ENCODE peak calls at places on chromosomes 13 and 19, in eight cellular contexts. M is neural crest cell, S is AG10803, X is ascending aorta, C is natural killer cell, Z is fibroblast of lung, J is mammary epithelial cell, P is foreskin fibroblast. K is an unnamed sample.

GRCh38 chr19:42232435-42232834 is 10.0 kb downstream of the GSK3A start:
- DNase-seq in M (no peak), S (no peak), X (no peak), C (no peak), Z (no peak), J (no peak), P (no peak), K (no peak)

GRCh38 chr13:108176685-108177274 is 38.6 kb downstream of the LIG4 start:
- DNase-seq in M (peak), S (no peak), X (no peak), C (no peak), Z (peak), J (peak), P (no peak), K (peak)

GRCh38 chr19:58558623-58559274 is 338 bp upstream of the UBE2M start:
- DNase-seq in M (peak), S (peak), X (peak), C (peak), Z (peak), J (peak), P (peak), K (peak)

GRCh38 chr19:33628921-33629825 is 7.4 kb downstream of the CHST8 start:
- DNase-seq in M (no peak), S (no peak), X (no peak), C (no peak), Z (no peak), J (no peak), P (no peak), K (no peak)

GRCh38 chr13:101521371-101521770 is 68.9 kb downstream of the ITGBL1 start:
- DNase-seq in M (no peak), S (no peak), X (no peak), C (no peak), Z (no peak), J (no peak), P (no peak), K (no peak)

GRCh38 chr13:32031815-32032345 is 306 bp downstream of the FRY start:
- DNase-seq in M (no peak), S (no peak), X (no peak), C (no peak), Z (peak), J (no peak), P (no peak), K (no peak)

GRCh38 chr19:28020631-28021315 is 1192.2 kb downstream of the UQCRFS1 start:
- DNase-seq in M (no peak), S (peak), X (no peak), C (no peak), Z (no peak), J (no peak), P (no peak), K (no peak)

GRCh38 chr13:32134241-32134801 is 102.7 kb downstream of the FRY start:
- DNase-seq in M (no peak), S (no peak), X (no peak), C (no peak), Z (no peak), J (peak), P (peak), K (no peak)

GRCh38 chr13:110226051-110226562 is 80.8 kb downstream of the COL4A1 start:
- DNase-seq in M (no peak), S (peak), X (no peak), C (no peak), Z (peak), J (no peak), P (no peak), K (no peak)

GRCh38 chr13:48626077-48626449 is 27.7 kb upstream of the CYSLTR2 start:
- DNase-seq in M (no peak), S (no peak), X (no peak), C (no peak), Z (peak), J (no peak), P (peak), K (no peak)

GRCh38 chr13:74062933-74063332 is 71.3 kb downstream of the KLF12 start:
- DNase-seq in M (no peak), S (peak), X (peak), C (no peak), Z (peak), J (no peak), P (no peak), K (no peak)

GRCh38 chr13:30148791-30149190 is 158.6 kb downstream of the KATNAL1 start:
- DNase-seq in M (no peak), S (no peak), X (no peak), C (no peak), Z (no peak), J (no peak), P (no peak), K (no peak)

GRCh38 chr13:106151056-106151699 is 384.3 kb downstream of the EFNB2 start:
- DNase-seq in M (no peak), S (peak), X (no peak), C (no peak), Z (peak), J (peak), P (peak), K (no peak)

GRCh38 chr13:36341718-36342117 is 4.5 kb downstream of the SPART start:
- DNase-seq in M (no peak), S (peak), X (no peak), C (no peak), Z (peak), J (peak), P (peak), K (no peak)

GRCh38 chr19:5694952-5695648 is 5.0 kb downstream of the RPL36 start:
- DNase-seq in M (no peak), S (no peak), X (no peak), C (no peak), Z (no peak), J (no peak), P (no peak), K (no peak)

GRCh38 chr19:44796701-44797115 is 12.2 kb upstream of the BCAM start:
- DNase-seq in M (no peak), S (no peak), X (no peak), C (no peak), Z (no peak), J (no peak), P (no peak), K (no peak)

GRCh38 chr19:40089462-40089861 is 1.3 kb downstream of the ZNF780A start:
- DNase-seq in M (no peak), S (peak), X (no peak), C (no peak), Z (peak), J (peak), P (no peak), K (no peak)

GRCh38 chr13:20782116-20782708 is 8.5 kb upstream of the EEF1AKMT1 start:
- DNase-seq in M (no peak), S (no peak), X (no peak), C (no peak), Z (no peak), J (no peak), P (no peak), K (no peak)

GRCh38 chr13:113820813-113821651 is 42.8 kb downstream of the GAS6 start:
- DNase-seq in M (no peak), S (peak), X (peak), C (no peak), Z (peak), J (peak), P (peak), K (no peak)

GRCh38 chr19:48489608-48490216 is 20.5 kb downstream of the CYTH2 start:
- DNase-seq in M (peak), S (peak), X (no peak), C (peak), Z (peak), J (peak), P (peak), K (peak)

GRCh38 chr19:1153891-1154730 is 20.0 kb downstream of the SBNO2 start:
- DNase-seq in M (no peak), S (no peak), X (no peak), C (no peak), Z (no peak), J (no peak), P (no peak), K (no peak)

GRCh38 chr13:73467103-73467502 is 408.3 kb downstream of the KLF5 start:
- DNase-seq in M (no peak), S (no peak), X (no peak), C (no peak), Z (no peak), J (peak), P (no peak), K (no peak)

GRCh38 chr19:36489920-36490415 is 607 bp upstream of the ZNF566 start:
- DNase-seq in M (peak), S (peak), X (peak), C (peak), Z (peak), J (no peak), P (peak), K (no peak)

GRCh38 chr19:54287456-54287855 is 6.5 kb upstream of the LILRB2 start:
- DNase-seq in M (no peak), S (peak), X (no peak), C (no peak), Z (peak), J (no peak), P (peak), K (no peak)

GRCh38 chr19:7921955-7922840 is 2.1 kb downstream of the SNAPC2 start:
- DNase-seq in M (no peak), S (no peak), X (no peak), C (no peak), Z (no peak), J (no peak), P (no peak), K (no peak)

GRCh38 chr19:12793290-12794195 is 2.3 kb downstream of the JUNB start:
- DNase-seq in M (peak), S (peak), X (peak), C (peak), Z (peak), J (peak), P (peak), K (peak)

GRCh38 chr13:35839746-35840273 is 291.4 kb downstream of the DCLK1 start:
- DNase-seq in M (no peak), S (no peak), X (no peak), C (no peak), Z (no peak), J (no peak), P (no peak), K (no peak)

GRCh38 chr13:52043675-52044074 is 19.2 kb downstream of the UTP14C start:
- DNase-seq in M (no peak), S (no peak), X (no peak), C (no peak), Z (no peak), J (no peak), P (no peak), K (no peak)

GRCh38 chr13:34943675-34944634 is 1.9 kb downstream of the NBEA start:
- DNase-seq in M (no peak), S (no peak), X (no peak), C (no peak), Z (no peak), J (no peak), P (no peak), K (no peak)

GRCh38 chr19:4396949-4397783 is 3.2 kb downstream of the SH3GL1 start:
- DNase-seq in M (no peak), S (peak), X (no peak), C (no peak), Z (no peak), J (no peak), P (no peak), K (no peak)

GRCh38 chr19:31348416-31349159 is 648 bp downstream of the TSHZ3 start:
- DNase-seq in M (no peak), S (peak), X (no peak), C (no peak), Z (peak), J (peak), P (no peak), K (no peak)

GRCh38 chr19:2986951-2987491 is 9.7 kb downstream of the TLE6 start:
- DNase-seq in M (peak), S (no peak), X (no peak), C (no peak), Z (no peak), J (no peak), P (no peak), K (no peak)

GRCh38 chr19:57363734-57364181 is 407 bp downstream of the TRAPPC2B start:
- DNase-seq in M (no peak), S (peak), X (no peak), C (no peak), Z (no peak), J (no peak), P (no peak), K (no peak)

GRCh38 chr13:51912091-51912490 is 50.3 kb downstream of the CCDC70 start:
- DNase-seq in M (no peak), S (no peak), X (no peak), C (no peak), Z (no peak), J (no peak), P (no peak), K (no peak)

GRCh38 chr19:3336680-3337523 is 29.5 kb upstream of the NFIC start:
- DNase-seq in M (no peak), S (peak), X (peak), C (no peak), Z (peak), J (no peak), P (peak), K (no peak)

GRCh38 chr19:35249146-35249847 is 495 bp downstream of the LSR start:
- DNase-seq in M (no peak), S (no peak), X (no peak), C (peak), Z (no peak), J (peak), P (no peak), K (peak)

GRCh38 chr19:30671622-30672051 is 299.5 kb downstream of the ZNF536 start:
- DNase-seq in M (no peak), S (peak), X (no peak), C (no peak), Z (peak), J (no peak), P (no peak), K (no peak)

GRCh38 chr19:50877338-50877737 is 4.1 kb downstream of the KLK2 start:
- DNase-seq in M (no peak), S (no peak), X (no peak), C (no peak), Z (no peak), J (no peak), P (no peak), K (no peak)

GRCh38 chr19:50880241-50880640 is 7.0 kb downstream of the KLK2 start:
- DNase-seq in M (no peak), S (no peak), X (no peak), C (no peak), Z (no peak), J (no peak), P (no peak), K (no peak)

GRCh38 chr19:50878851-50879250 is 5.6 kb downstream of the KLK2 start:
- DNase-seq in M (no peak), S (no peak), X (no peak), C (no peak), Z (no peak), J (no peak), P (no peak), K (no peak)

DNA sequence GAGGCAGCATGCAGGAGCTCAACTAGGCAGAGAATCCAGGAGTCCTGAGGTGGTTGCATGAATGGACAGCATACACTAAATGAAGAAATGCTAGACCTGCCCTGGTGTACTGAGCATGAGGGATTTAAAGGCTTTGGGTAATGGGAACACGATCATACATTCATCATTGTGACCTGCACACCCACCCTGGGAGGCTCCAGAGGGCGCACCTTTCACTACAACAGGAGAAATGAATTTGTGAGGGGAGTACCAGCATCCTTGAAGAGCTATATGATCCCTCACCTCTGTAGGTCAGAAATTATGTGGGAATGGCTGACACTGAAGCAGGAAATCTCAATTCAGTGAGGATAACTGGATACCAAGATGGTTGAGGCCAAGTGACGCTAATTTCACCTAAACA is 8.9 kb downstream of the KLK2 start:
- DNase-seq in M (no peak), S (no peak), X (no peak), C (no peak), Z (no peak), J (no peak), P (no peak), K (no peak)
- TF ChIP-seq CTCF in M (no peak), S (no peak), X (no peak), C (no peak), Z (no peak), J (no peak), P (no peak), K (no peak)

GRCh38 chr19:47324502-47324901 is 7.5 kb upstream of the C5AR2 start:
- DNase-seq in M (no peak), S (no peak), X (no peak), C (no peak), Z (no peak), J (no peak), P (no peak), K (no peak)
- TF ChIP-seq CTCF in M (no peak), S (no peak), X (no peak), C (no peak), Z (no peak), J (no peak), P (no peak), K (no peak)

DNA sequence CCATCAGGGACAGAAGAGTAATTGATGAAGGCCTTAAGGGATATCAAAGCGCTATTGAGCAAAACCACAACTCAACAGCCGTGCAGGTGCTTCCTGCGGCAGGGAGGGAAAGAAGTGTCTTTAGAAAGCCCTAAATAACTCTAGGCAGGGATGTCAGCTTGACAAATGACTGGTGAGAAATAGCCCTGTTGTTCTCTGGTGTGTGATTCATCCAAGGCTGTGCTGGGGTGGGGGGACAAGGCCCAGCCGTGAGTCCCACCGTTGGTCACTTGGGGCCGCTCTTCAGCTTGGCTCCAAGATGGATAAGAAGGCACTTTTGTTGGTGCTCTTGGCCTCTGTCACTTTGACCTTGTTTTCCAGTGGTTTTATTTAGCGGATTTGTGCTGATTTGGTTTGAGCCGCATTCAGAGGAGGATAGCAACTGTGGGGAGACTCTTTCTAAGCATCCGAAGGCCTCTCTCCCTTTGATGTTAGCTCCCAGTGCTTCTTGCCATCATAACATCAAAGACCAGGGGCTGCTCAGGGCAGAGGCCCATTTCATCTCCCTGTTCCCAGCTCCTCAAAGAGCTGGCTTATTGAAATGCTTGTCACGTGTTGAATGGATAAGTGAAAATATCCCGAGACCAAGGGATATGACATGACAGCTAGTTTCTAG is 130.3 kb upstream of the SERP2 start:
- DNase-seq in M (peak), S (peak), X (no peak), C (no peak), Z (peak), J (peak), P (no peak), K (no peak)
- TF ChIP-seq CTCF in M (peak), S (peak), X (no peak), C (no peak), Z (no peak), J (no peak), P (no peak), K (no peak)

DNA sequence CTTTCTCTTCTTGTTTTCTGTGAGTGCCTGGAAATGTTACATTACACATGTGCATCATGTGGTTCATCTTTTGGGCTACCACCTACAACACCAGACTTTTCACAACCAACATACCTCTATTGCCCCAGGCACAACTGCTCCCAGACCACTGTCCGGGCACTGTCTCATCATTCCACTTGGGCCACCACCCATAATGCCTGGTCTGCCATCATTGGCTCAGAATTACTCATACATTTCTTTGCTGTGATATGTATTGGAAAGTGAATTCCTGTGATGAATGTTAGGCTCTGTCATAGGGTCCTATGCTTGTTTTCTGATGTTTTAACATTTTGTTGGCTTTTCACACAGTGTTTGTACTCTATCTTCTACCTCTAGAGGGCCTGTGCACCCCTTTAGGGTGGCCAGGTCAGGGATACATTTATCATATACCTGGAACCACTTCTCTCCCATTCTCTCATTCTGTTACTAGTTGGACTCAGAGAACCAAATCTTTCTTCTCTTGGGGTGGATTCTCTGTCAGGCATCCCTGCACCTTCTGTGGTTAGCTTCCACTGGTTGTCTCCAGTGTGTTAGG is 172.8 kb downstream of the NHLRC3 start:
- DNase-seq in M (no peak), S (no peak), X (no peak), C (no peak), Z (no peak), J (peak), P (no peak), K (no peak)
- TF ChIP-seq CTCF in M (no peak), S (no peak), X (no peak), C (no peak), Z (no peak), J (no peak), P (no peak), K (no peak)

GRCh38 chr13:41568143-41568989 is 111.0 kb downstream of the RGCC start:
- DNase-seq in M (no peak), S (no peak), X (no peak), C (no peak), Z (no peak), J (no peak), P (no peak), K (no peak)

GRCh38 chr13:41564046-41564445 is 106.7 kb downstream of the RGCC start:
- DNase-seq in M (no peak), S (no peak), X (no peak), C (no peak), Z (no peak), J (no peak), P (no peak), K (no peak)

GRCh38 chr13:41565221-41565620 is 107.9 kb downstream of the RGCC start:
- DNase-seq in M (no peak), S (peak), X (no peak), C (no peak), Z (peak), J (no peak), P (peak), K (no peak)

GRCh38 chr13:41563501-41564001 is 106.2 kb downstream of the RGCC start:
- DNase-seq in M (no peak), S (peak), X (no peak), C (no peak), Z (peak), J (peak), P (peak), K (no peak)

DNA sequence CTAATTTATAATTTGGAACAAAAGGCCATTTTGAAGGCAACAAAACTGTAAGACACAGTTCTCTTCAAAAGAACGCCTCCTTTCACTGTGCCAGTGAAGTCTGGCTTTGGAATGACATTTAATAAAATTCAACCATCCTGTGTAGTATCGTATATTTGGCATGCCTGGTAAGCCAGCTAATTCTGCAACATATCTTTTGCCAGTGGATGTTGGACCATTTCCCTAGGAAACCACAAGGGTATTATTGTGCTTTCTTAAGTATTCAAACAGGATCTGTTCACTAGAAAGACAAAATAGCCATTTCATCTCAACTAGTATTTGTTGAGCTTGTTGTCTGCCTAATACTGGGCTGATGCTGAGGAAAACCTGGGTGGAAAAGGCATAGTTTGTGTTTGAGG is 111.6 kb downstream of the RGCC start:
- DNase-seq in M (no peak), S (peak), X (no peak), C (no peak), Z (peak), J (no peak), P (peak), K (no peak)
- TF ChIP-seq CTCF in M (no peak), S (no peak), X (no peak), C (no peak), Z (no peak), J (no peak), P (no peak), K (no peak)